ENCODE peak calls at places on chromosomes 6 and 20, in four cellular contexts. I is NCI-H1694 treated with DMSO at 0.1 percent for 48 hours; K is CD4-positive, CD25-positive, alpha-beta regulatory T cell; L is AG20443. T is an unnamed sample.

GRCh38 chr6:161373905-161374451 is 100.1 kb upstream of the AGPAT4 start:
- DNase-seq in I (no peak), K (peak; percentile 29), L (peak; percentile 77), T (peak; percentile 62)

GRCh38 chr6:170369439-170369838 is 62.9 kb downstream of the FAM120B start:
- DNase-seq in I (no peak), K (no peak), L (no peak), T (no peak)

GRCh38 chr6:116159782-116160524 is 34.0 kb upstream of the COL10A1 start:
- DNase-seq in I (no peak), K (no peak), L (no peak), T (no peak)

GRCh38 chr6:1131285-1132079 is 180.4 kb upstream of the FOXQ1 start:
- DNase-seq in I (no peak), K (no peak), L (peak; percentile 83), T (no peak)

GRCh38 chr20:30816182-30816645 is 441.2 kb upstream of the DEFB115 start:
- DNase-seq in I (no peak), K (no peak), L (peak; percentile 56), T (no peak)

GRCh38 chr6:111253999-111254778 is 166.9 kb downstream of the SLC16A10 start:
- DNase-seq in I (no peak), K (no peak), L (no peak), T (no peak)

GRCh38 chr6:170248111-170248805 is 42.6 kb downstream of the DLL1 start:
- DNase-seq in I (no peak), K (no peak), L (no peak), T (no peak)

GRCh38 chr20:34129518-34130162 is 17.6 kb upstream of the EIF2S2 start:
- DNase-seq in I (peak; percentile 52), K (peak; percentile 72), L (peak; percentile 72), T (peak; percentile 73)

GRCh38 chr6:25477006-25477590 is 174.9 kb upstream of the SCGN start:
- DNase-seq in I (no peak), K (no peak), L (no peak), T (no peak)

GRCh38 chr6:137571854-137572253 is 77.7 kb upstream of the OLIG3 start:
- DNase-seq in I (peak; percentile 20), K (peak; percentile 61), L (no peak), T (no peak)

GRCh38 chr6:107235521-107235920 is 120.2 kb upstream of the BEND3 start:
- DNase-seq in I (no peak), K (no peak), L (no peak), T (no peak)

GRCh38 chr20:10047427-10047826 is 12.6 kb downstream of the ANKEF1 start:
- DNase-seq in I (peak; percentile 5), K (no peak), L (peak; percentile 11), T (no peak)

GRCh38 chr20:24724982-24725533 is 224.0 kb upstream of the CST7 start:
- DNase-seq in I (no peak), K (no peak), L (no peak), T (no peak)

GRCh38 chr6:93786474-93787330 is 367.3 kb upstream of the EPHA7 start:
- DNase-seq in I (no peak), K (no peak), L (no peak), T (no peak)

GRCh38 chr6:162055365-162055764 is 672.2 kb downstream of the PRKN start:
- DNase-seq in I (no peak), K (no peak), L (no peak), T (no peak)

GRCh38 chr20:64159286-64159680 is 5.0 kb upstream of the MYT1 start:
- DNase-seq in I (no peak), K (no peak), L (no peak), T (no peak)

GRCh38 chr20:49445176-49445575 is 37.3 kb downstream of the KCNB1 start:
- DNase-seq in I (no peak), K (no peak), L (peak; percentile 42), T (no peak)

GRCh38 chr20:2984956-2985661 is 58.3 kb upstream of the GNRH2 start:
- DNase-seq in I (no peak), K (no peak), L (peak; percentile 74), T (peak; percentile 14)